ENCODE peak calls at places on chromosomes 16 and 17, in six cellular contexts. O, H, A, E, N and M are unnamed samples. For H3K4me1, the result is how much of the 10 kb centered on the place peaks cover.

GRCh38 chr16:4533490-4533889 is 5.1 kb downstream of the CDIP1 start:
- DNase-seq in A (no peak), E (no peak), N (no peak), H (no peak), O (no peak), M (no peak)

GRCh38 chr17:28242791-28243190 is 76.2 kb upstream of the TMEM97 start:
- DNase-seq in A (peak), H (no peak), O (no peak), E (no peak), N (no peak), M (no peak)

GRCh38 chr16:54030451-54030850 is 256.1 kb downstream of the IRX3 start:
- DNase-seq in A (no peak), E (no peak), H (no peak), O (no peak), N (no peak), M (no peak)

GRCh38 chr17:32341141-32341856 is 674 bp downstream of the C17orf75 start:
- DNase-seq in H (no peak), A (no peak), O (no peak), E (no peak), N (no peak), M (no peak)

GRCh38 chr17:44086364-44087311 is 16.1 kb downstream of the G6PC3 start:
- DNase-seq in H (peak), E (peak), O (peak), A (peak), N (no peak), M (peak)

GRCh38 chr16:19885456-19886060 is 910 bp upstream of the GPRC5B start:
- DNase-seq in H (peak), E (no peak), O (no peak), A (peak), N (no peak), M (no peak)

GRCh38 chr17:73562896-73563295 is 81.3 kb downstream of the SDK2 start:
- DNase-seq in A (no peak), E (no peak), H (no peak), O (no peak), N (no peak), M (no peak)

GRCh38 chr17:80796430-80796861 is 195.2 kb upstream of the CHMP6 start:
- DNase-seq in A (no peak), E (no peak), H (peak), O (peak), N (no peak), M (no peak)

GRCh38 chr17:57601328-57601727 is 143.8 kb downstream of the CCDC182 start:
- DNase-seq in A (no peak), E (no peak), O (no peak), H (peak), N (no peak), M (no peak)

GRCh38 chr17:46818929-46819859 is 702 bp upstream of the WNT3 start:
- DNase-seq in E (peak), H (peak), O (no peak), N (no peak), A (no peak), M (no peak)

GRCh38 chr16:85190572-85190971 is 78.3 kb upstream of the CIBAR2 start:
- DNase-seq in E (peak), N (no peak), O (no peak), H (no peak), A (no peak), M (peak)

GRCh38 chr16:12801511-12802042 is 2.1 kb downstream of the CPPED1 start:
- DNase-seq in O (no peak), E (no peak), A (peak), H (no peak), N (no peak), M (no peak)

GRCh38 chr17:82034371-82035011 is 3.0 kb downstream of the DCXR start:
- DNase-seq in A (no peak), O (no peak), N (no peak), H (peak), E (peak), M (no peak)

GRCh38 chr16:14445935-14446715 is 183.9 kb downstream of the PARN start:
- DNase-seq in N (no peak), O (no peak), A (no peak), H (no peak), E (no peak), M (no peak)

GRCh38 chr17:226773-227580 is 45.5 kb upstream of the DOC2B start:
- DNase-seq in A (peak), N (no peak), H (no peak), O (peak), E (peak), M (peak)

GRCh38 chr16:78748471-78748929 is 649.0 kb downstream of the WWOX start:
- DNase-seq in H (no peak), O (no peak), E (no peak), A (no peak), N (no peak), M (peak)

GRCh38 chr17:7218166-7218565 is 1.5 kb downstream of the DLG4 start:
- DNase-seq in E (no peak), A (no peak), N (no peak), H (no peak), O (no peak), M (no peak)

GRCh38 chr16:67399218-67399733 is 6.0 kb upstream of the TPPP3 start:
- DNase-seq in N (no peak), A (peak), E (peak), H (peak), O (no peak), M (no peak)

GRCh38 chr16:17617021-17617420 is 146.3 kb upstream of the XYLT1 start:
- DNase-seq in E (no peak), N (no peak), A (no peak), O (no peak), H (no peak), M (no peak)

GRCh38 chr17:28720247-28720996 is 637 bp downstream of the RPL23A start:
- DNase-seq in E (no peak), N (no peak), A (no peak), O (no peak), H (no peak), M (no peak)

GRCh38 chr16:57049678-57050077 is 42.7 kb upstream of the CPNE2 start:
- DNase-seq in O (no peak), E (no peak), A (no peak), H (no peak), N (no peak), M (no peak)

GRCh38 chr16:50884066-50884860 is 142.4 kb downstream of the CYLD start:
- DNase-seq in N (no peak), O (no peak), E (peak), H (peak), A (no peak), M (peak)

GRCh38 chr17:18963126-18964017 is 11.4 kb downstream of the SLC5A10 start:
- DNase-seq in N (no peak), H (no peak), O (no peak), E (no peak), A (no peak), M (peak)

GRCh38 chr16:83954577-83955016 is 1.6 kb downstream of the OSGIN1 start:
- DNase-seq in E (no peak), A (peak), N (no peak), O (peak), H (peak), M (peak)

GRCh38 chr16:89191033-89191900 is 9.1 kb downstream of the SLC22A31 start:
- DNase-seq in N (no peak), A (no peak), H (peak), O (no peak), E (peak), M (no peak)

GRCh38 chr16:84467256-84467655 is 37.2 kb downstream of the MEAK7 start:
- DNase-seq in O (no peak), H (no peak), A (no peak), E (no peak), N (no peak), M (no peak)

GRCh38 chr16:50279142-50279865 is 13.0 kb downstream of the ADCY7 start:
- DNase-seq in O (peak), H (no peak), A (peak), N (no peak), E (no peak), M (no peak)

GRCh38 chr17:49108318-49108717 is 24.3 kb upstream of the B4GALNT2 start:
- DNase-seq in O (no peak), N (no peak), A (peak), H (peak), E (no peak), M (no peak)

GRCh38 chr17:60154616-60155426 is 5.0 kb downstream of the CA4 start:
- DNase-seq in N (no peak), E (no peak), A (peak), H (peak), O (no peak), M (no peak)

GRCh38 chr16:67015317-67015731 is 13.6 kb upstream of the CBFB start:
- DNase-seq in H (no peak), N (peak), A (no peak), O (peak), E (no peak), M (no peak)

DNA sequence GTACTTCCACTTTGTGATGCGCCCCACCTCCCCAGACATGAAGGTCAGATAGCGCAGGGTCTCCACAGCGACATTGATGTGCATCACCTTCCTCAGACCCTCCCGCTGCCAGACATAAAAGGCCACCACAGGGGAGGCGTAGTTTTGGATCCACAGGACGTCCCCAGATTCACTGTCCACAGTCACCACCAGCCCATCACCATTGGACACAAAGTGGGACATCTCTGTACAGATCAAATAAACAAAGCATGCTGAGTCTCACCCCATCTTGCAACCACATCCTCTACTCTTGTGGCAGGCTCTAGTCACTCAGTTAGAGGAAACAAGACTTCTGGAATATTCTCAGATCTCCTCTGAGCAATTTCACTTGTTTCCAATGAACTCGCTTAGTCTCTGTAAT is 46.3 kb upstream of the ICAM2 start:
- DNase-seq in E (no peak), O (no peak), N (no peak), A (no peak), H (no peak), M (no peak)
- H3K27ac ChIP-seq in E (no peak), O (no peak), N (no peak), A (no peak), H (no peak), M (no peak)

DNA sequence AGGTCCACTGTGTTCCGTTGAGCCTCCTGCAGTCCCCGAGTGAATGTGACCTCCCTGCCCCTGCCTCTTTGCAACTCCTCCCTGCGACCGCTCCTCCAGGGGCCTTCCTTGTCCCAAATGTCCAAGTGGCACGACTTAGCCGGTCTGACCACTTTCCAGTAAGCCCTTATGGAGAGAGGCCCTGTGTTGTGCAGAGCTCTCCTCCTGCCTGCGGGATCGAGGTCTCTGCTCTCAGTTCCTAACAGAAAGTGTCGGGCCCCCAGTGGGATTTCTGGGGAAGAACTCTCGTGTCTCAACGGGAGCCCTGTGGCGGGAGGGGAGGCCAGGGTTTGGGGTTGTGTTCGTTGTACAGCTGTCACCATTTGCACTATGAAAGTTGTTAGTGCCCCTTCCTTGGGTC is 234.3 kb downstream of the SEC14L1 start:
- DNase-seq in N (no peak), O (peak), H (no peak), E (peak), A (no peak), M (no peak)
- H3K4me1 ChIP-seq in N (half or more), O (half or more), H (under half), E (half or more), A (under half), M (half or more)

GRCh38 chr17:4500188-4500565 is 1.5 kb downstream of the SPNS2 start:
- DNase-seq in N (no peak), E (no peak), O (no peak), A (no peak), H (no peak), M (no peak)
- H3K4me3 ChIP-seq in N (peak), E (peak), O (peak), A (no peak), H (no peak), M (no peak)

DNA sequence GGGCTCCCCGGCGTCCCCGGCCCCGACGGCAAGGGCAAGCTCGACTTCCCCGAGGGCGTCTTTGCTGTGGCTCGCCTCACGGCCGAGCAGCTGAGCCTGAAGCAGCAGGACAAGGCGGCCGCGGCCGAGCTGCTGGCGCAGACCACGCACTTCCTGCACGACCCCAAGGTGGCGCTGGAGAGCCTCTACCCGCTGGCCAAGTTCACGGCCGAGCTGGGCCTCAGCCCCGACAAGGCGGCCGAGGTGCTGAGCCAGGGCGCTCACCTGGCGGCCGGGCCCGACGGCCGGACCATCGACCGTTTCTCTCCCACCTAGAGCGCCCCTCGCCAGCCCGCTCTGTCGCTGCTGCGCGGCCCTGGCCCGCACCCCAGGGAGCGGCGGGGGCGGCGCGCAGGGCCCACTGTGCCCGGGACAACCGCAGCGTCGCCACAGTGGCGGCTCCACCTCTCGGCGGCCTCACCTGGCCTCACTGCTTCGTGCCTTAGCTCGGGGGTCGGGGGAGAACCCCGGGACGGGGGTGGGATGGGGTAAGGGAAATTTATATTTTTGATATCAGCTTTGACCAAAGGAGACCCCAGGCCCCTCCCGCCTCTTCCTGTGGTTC is 3.7 kb downstream of the HIC1 start:
- DNase-seq in A (peak), E (no peak), N (no peak), H (peak), O (peak), M (no peak)
- H3K27ac ChIP-seq in A (no peak), E (no peak), N (peak), H (no peak), O (peak), M (no peak)